ENCODE peak calls at places on chromosomes 2 and 18, in seven cellular contexts. One of them, this sample, is unnamed.

GRCh38 chr18:58937204-58937603 is 72.5 kb downstream of the ZNF532 start:
- DNase-seq in left cardiac atrium: no peak
- DNase-seq in foreskin fibroblast: peak
- DNase-seq in NCI-H524: no peak
- DNase-seq in right cardiac atrium: no peak
- DNase-seq in stromal cell of bone marrow: peak
- DNase-seq in MCF 10A: peak
- DNase-seq in this sample: peak

GRCh38 chr2:95308426-95308990 is 11.4 kb downstream of the KCNIP3 start:
- DNase-seq in NCI-H524: peak
- DNase-seq in MCF 10A: no peak
- DNase-seq in right cardiac atrium: no peak
- DNase-seq in stromal cell of bone marrow: no peak
- DNase-seq in left cardiac atrium: no peak
- DNase-seq in foreskin fibroblast: no peak
- DNase-seq in this sample: no peak

GRCh38 chr2:106053116-106053515 is 141.0 kb downstream of the UXS1 start:
- DNase-seq in NCI-H524: no peak
- DNase-seq in left cardiac atrium: no peak
- DNase-seq in stromal cell of bone marrow: peak
- DNase-seq in right cardiac atrium: no peak
- DNase-seq in foreskin fibroblast: peak
- DNase-seq in MCF 10A: peak
- DNase-seq in this sample: peak

GRCh38 chr2:9837451-9837850 is 5.8 kb upstream of the TAF1B start:
- DNase-seq in left cardiac atrium: no peak
- DNase-seq in stromal cell of bone marrow: no peak
- DNase-seq in NCI-H524: no peak
- DNase-seq in MCF 10A: no peak
- DNase-seq in right cardiac atrium: no peak
- DNase-seq in foreskin fibroblast: no peak
- DNase-seq in this sample: peak

GRCh38 chr2:26572589-26572988 is 68.6 kb downstream of the CIB4 start:
- DNase-seq in NCI-H524: no peak
- DNase-seq in left cardiac atrium: peak
- DNase-seq in right cardiac atrium: no peak
- DNase-seq in foreskin fibroblast: no peak
- DNase-seq in stromal cell of bone marrow: no peak
- DNase-seq in MCF 10A: no peak
- DNase-seq in this sample: no peak

GRCh38 chr2:203873921-203874631 is 6.5 kb downstream of the CTLA4 start:
- DNase-seq in NCI-H524: peak
- DNase-seq in left cardiac atrium: no peak
- DNase-seq in stromal cell of bone marrow: no peak
- DNase-seq in right cardiac atrium: no peak
- DNase-seq in MCF 10A: peak
- DNase-seq in foreskin fibroblast: no peak
- DNase-seq in this sample: no peak

GRCh38 chr2:144938308-144938709 is 418.4 kb upstream of the ZEB2 start:
- DNase-seq in stromal cell of bone marrow: peak
- DNase-seq in left cardiac atrium: no peak
- DNase-seq in MCF 10A: peak
- DNase-seq in NCI-H524: no peak
- DNase-seq in right cardiac atrium: no peak
- DNase-seq in foreskin fibroblast: peak
- DNase-seq in this sample: peak

GRCh38 chr2:212970132-212970531 is 181.3 kb downstream of the IKZF2 start:
- DNase-seq in NCI-H524: no peak
- DNase-seq in left cardiac atrium: no peak
- DNase-seq in foreskin fibroblast: peak
- DNase-seq in stromal cell of bone marrow: peak
- DNase-seq in MCF 10A: no peak
- DNase-seq in right cardiac atrium: no peak
- DNase-seq in this sample: peak

GRCh38 chr2:106960633-106961205 is 74.8 kb upstream of the ST6GAL2 start:
- DNase-seq in NCI-H524: no peak
- DNase-seq in right cardiac atrium: no peak
- DNase-seq in foreskin fibroblast: no peak
- DNase-seq in stromal cell of bone marrow: no peak
- DNase-seq in MCF 10A: no peak
- DNase-seq in left cardiac atrium: no peak
- DNase-seq in this sample: no peak

GRCh38 chr18:57961411-57961810 is 82.6 kb upstream of the NEDD4L start:
- DNase-seq in left cardiac atrium: no peak
- DNase-seq in stromal cell of bone marrow: no peak
- DNase-seq in right cardiac atrium: no peak
- DNase-seq in foreskin fibroblast: no peak
- DNase-seq in NCI-H524: no peak
- DNase-seq in MCF 10A: no peak
- DNase-seq in this sample: no peak

GRCh38 chr18:45275367-45276113 is 339.7 kb upstream of the SLC14A2 start:
- DNase-seq in foreskin fibroblast: peak
- DNase-seq in NCI-H524: peak
- DNase-seq in right cardiac atrium: no peak
- DNase-seq in stromal cell of bone marrow: no peak
- DNase-seq in left cardiac atrium: no peak
- DNase-seq in MCF 10A: peak
- DNase-seq in this sample: peak

GRCh38 chr18:22069916-22070315 is 99.5 kb upstream of the GATA6 start:
- DNase-seq in right cardiac atrium: no peak
- DNase-seq in NCI-H524: no peak
- DNase-seq in stromal cell of bone marrow: no peak
- DNase-seq in foreskin fibroblast: no peak
- DNase-seq in MCF 10A: no peak
- DNase-seq in left cardiac atrium: no peak
- DNase-seq in this sample: no peak

GRCh38 chr2:21183726-21184125 is 60.0 kb downstream of the TDRD15 start:
- DNase-seq in right cardiac atrium: no peak
- DNase-seq in stromal cell of bone marrow: no peak
- DNase-seq in NCI-H524: no peak
- DNase-seq in MCF 10A: no peak
- DNase-seq in left cardiac atrium: no peak
- DNase-seq in foreskin fibroblast: no peak
- DNase-seq in this sample: no peak

GRCh38 chr18:49021433-49022129 is 70.8 kb upstream of the SMAD7 start:
- DNase-seq in MCF 10A: peak
- DNase-seq in right cardiac atrium: peak
- DNase-seq in stromal cell of bone marrow: no peak
- DNase-seq in foreskin fibroblast: no peak
- DNase-seq in NCI-H524: peak
- DNase-seq in left cardiac atrium: peak
- DNase-seq in this sample: peak